ENCODE peak calls at places on chromosomes 6 and 20, in nine cellular contexts. One of them, this sample, is unnamed.

GRCh38 chr20:62616728-62617621 is 25.3 kb upstream of the SLCO4A1 start:
- DNase-seq in upper lobe of left lung: peak; percentile 90
- DNase-seq in suprapubic skin: no peak
- DNase-seq in stimulated activated CD8-positive, alpha-beta memory T cell treated with anti-CD3 and anti-CD28 coated beads, Interleukin-7, amount 100 ng/mL, for 24 hours: peak; percentile 47
- DNase-seq in type B pancreatic cell: no peak
- DNase-seq in tibial artery: peak; percentile 66
- DNase-seq in HFF-Myc: no peak
- DNase-seq in endodermal cell: peak; percentile 91
- DNase-seq in CD8-positive, alpha-beta T cell: peak; percentile 57
- DNase-seq in this sample: peak; percentile 82

GRCh38 chr20:46894971-46895905 is 595 bp downstream of the EYA2 start:
- DNase-seq in HFF-Myc: no peak
- DNase-seq in upper lobe of left lung: no peak
- DNase-seq in endodermal cell: peak; percentile 74
- DNase-seq in type B pancreatic cell: no peak
- DNase-seq in stimulated activated CD8-positive, alpha-beta memory T cell treated with anti-CD3 and anti-CD28 coated beads, Interleukin-7, amount 100 ng/mL, for 24 hours: no peak
- DNase-seq in tibial artery: peak; percentile 28
- DNase-seq in suprapubic skin: no peak
- DNase-seq in CD8-positive, alpha-beta T cell: no peak
- DNase-seq in this sample: peak; percentile 81

GRCh38 chr6:13259393-13259792 is 68.9 kb downstream of the TBC1D7 start:
- DNase-seq in type B pancreatic cell: no peak
- DNase-seq in tibial artery: no peak
- DNase-seq in upper lobe of left lung: no peak
- DNase-seq in HFF-Myc: no peak
- DNase-seq in stimulated activated CD8-positive, alpha-beta memory T cell treated with anti-CD3 and anti-CD28 coated beads, Interleukin-7, amount 100 ng/mL, for 24 hours: no peak
- DNase-seq in CD8-positive, alpha-beta T cell: no peak
- DNase-seq in endodermal cell: no peak
- DNase-seq in suprapubic skin: no peak
- DNase-seq in this sample: no peak

GRCh38 chr6:72855471-72855870 is 233.6 kb downstream of the KCNQ5 start:
- DNase-seq in HFF-Myc: no peak
- DNase-seq in CD8-positive, alpha-beta T cell: no peak
- DNase-seq in endodermal cell: no peak
- DNase-seq in stimulated activated CD8-positive, alpha-beta memory T cell treated with anti-CD3 and anti-CD28 coated beads, Interleukin-7, amount 100 ng/mL, for 24 hours: no peak
- DNase-seq in suprapubic skin: no peak
- DNase-seq in type B pancreatic cell: no peak
- DNase-seq in tibial artery: no peak
- DNase-seq in upper lobe of left lung: no peak
- DNase-seq in this sample: no peak

GRCh38 chr6:69285054-69285453 is 511.8 kb downstream of the LMBRD1 start:
- DNase-seq in stimulated activated CD8-positive, alpha-beta memory T cell treated with anti-CD3 and anti-CD28 coated beads, Interleukin-7, amount 100 ng/mL, for 24 hours: no peak
- DNase-seq in upper lobe of left lung: no peak
- DNase-seq in HFF-Myc: no peak
- DNase-seq in suprapubic skin: no peak
- DNase-seq in endodermal cell: no peak
- DNase-seq in tibial artery: no peak
- DNase-seq in CD8-positive, alpha-beta T cell: no peak
- DNase-seq in type B pancreatic cell: no peak
- DNase-seq in this sample: no peak

GRCh38 chr20:24573557-24573956 is 104.1 kb downstream of the SYNDIG1 start:
- DNase-seq in stimulated activated CD8-positive, alpha-beta memory T cell treated with anti-CD3 and anti-CD28 coated beads, Interleukin-7, amount 100 ng/mL, for 24 hours: no peak
- DNase-seq in upper lobe of left lung: no peak
- DNase-seq in CD8-positive, alpha-beta T cell: no peak
- DNase-seq in tibial artery: no peak
- DNase-seq in HFF-Myc: no peak
- DNase-seq in type B pancreatic cell: no peak
- DNase-seq in endodermal cell: no peak
- DNase-seq in suprapubic skin: no peak
- DNase-seq in this sample: no peak

GRCh38 chr20:45087814-45088213 is 13.1 kb downstream of the KCNS1 start:
- DNase-seq in type B pancreatic cell: no peak
- DNase-seq in upper lobe of left lung: no peak
- DNase-seq in CD8-positive, alpha-beta T cell: no peak
- DNase-seq in HFF-Myc: no peak
- DNase-seq in endodermal cell: no peak
- DNase-seq in stimulated activated CD8-positive, alpha-beta memory T cell treated with anti-CD3 and anti-CD28 coated beads, Interleukin-7, amount 100 ng/mL, for 24 hours: no peak
- DNase-seq in tibial artery: no peak
- DNase-seq in suprapubic skin: no peak
- DNase-seq in this sample: no peak

GRCh38 chr6:43311681-43312080 is 3.1 kb upstream of the CRIP3 start:
- DNase-seq in endodermal cell: no peak
- DNase-seq in CD8-positive, alpha-beta T cell: no peak
- DNase-seq in tibial artery: no peak
- DNase-seq in stimulated activated CD8-positive, alpha-beta memory T cell treated with anti-CD3 and anti-CD28 coated beads, Interleukin-7, amount 100 ng/mL, for 24 hours: no peak
- DNase-seq in type B pancreatic cell: no peak
- DNase-seq in HFF-Myc: no peak
- DNase-seq in upper lobe of left lung: no peak
- DNase-seq in suprapubic skin: no peak
- DNase-seq in this sample: no peak

GRCh38 chr6:167662104-167662880 is 164.4 kb upstream of the AFDN start:
- DNase-seq in tibial artery: no peak
- DNase-seq in suprapubic skin: peak; percentile 50
- DNase-seq in CD8-positive, alpha-beta T cell: no peak
- DNase-seq in stimulated activated CD8-positive, alpha-beta memory T cell treated with anti-CD3 and anti-CD28 coated beads, Interleukin-7, amount 100 ng/mL, for 24 hours: no peak
- DNase-seq in type B pancreatic cell: no peak
- DNase-seq in upper lobe of left lung: no peak
- DNase-seq in HFF-Myc: no peak
- DNase-seq in endodermal cell: no peak
- DNase-seq in this sample: no peak

GRCh38 chr6:117531758-117532276 is 49.3 kb downstream of the DCBLD1 start:
- DNase-seq in HFF-Myc: no peak
- DNase-seq in suprapubic skin: no peak
- DNase-seq in endodermal cell: no peak
- DNase-seq in CD8-positive, alpha-beta T cell: no peak
- DNase-seq in type B pancreatic cell: no peak
- DNase-seq in stimulated activated CD8-positive, alpha-beta memory T cell treated with anti-CD3 and anti-CD28 coated beads, Interleukin-7, amount 100 ng/mL, for 24 hours: no peak
- DNase-seq in upper lobe of left lung: no peak
- DNase-seq in tibial artery: no peak
- DNase-seq in this sample: no peak

GRCh38 chr6:56807992-56808342 is 146.9 kb upstream of the BEND6 start:
- DNase-seq in endodermal cell: no peak
- DNase-seq in suprapubic skin: no peak
- DNase-seq in CD8-positive, alpha-beta T cell: no peak
- DNase-seq in stimulated activated CD8-positive, alpha-beta memory T cell treated with anti-CD3 and anti-CD28 coated beads, Interleukin-7, amount 100 ng/mL, for 24 hours: no peak
- DNase-seq in type B pancreatic cell: no peak
- DNase-seq in tibial artery: no peak
- DNase-seq in upper lobe of left lung: no peak
- DNase-seq in HFF-Myc: no peak
- DNase-seq in this sample: no peak

This sample was measured in NCI-H1417.